ENCODE peak calls at places on chromosome 6, in ten cellular contexts. E is A549, C is K562, L is sigmoid colon, J is tibial nerve, Y is ovary, H is GM12878, S is stomach, W is suprapubic skin, T is HepG2. B is an unnamed sample.
A peak's percentile ranks its signal among the peaks of the same experiment; 100 is the strongest.

GRCh38 chr6:30898750-30899360 is 9.2 kb upstream of the GTF2H4 start:
- DNase-seq in E (no peak), C (no peak), L (no peak), J (no peak), Y (no peak), H (no peak), S (no peak), W (no peak), T (no peak), B (no peak)

GRCh38 chr6:31947864-31948263 is 2.0 kb downstream of the CFB start:
- DNase-seq in E (no peak), C (no peak), L (no peak), J (no peak), Y (no peak), H (no peak), S (no peak), W (no peak), T (no peak), B (no peak)

GRCh38 chr6:129789974-129790373 is 71.1 kb downstream of the TMEM244 start:
- DNase-seq in E (no peak), C (no peak), L (no peak), J (no peak), Y (no peak), H (no peak), S (no peak), W (no peak), T (no peak), B (no peak)

GRCh38 chr6:118313208-118313607 is 234.9 kb upstream of the PLN start:
- DNase-seq in E (no peak), C (no peak), L (no peak), J (no peak), Y (no peak), H (no peak), S (no peak), W (no peak), T (no peak), B (no peak)

GRCh38 chr6:129863664-129864063 is 2.5 kb upstream of the TMEM244 start:
- DNase-seq in E (no peak), C (no peak), L (no peak), J (no peak), Y (no peak), H (no peak), S (no peak), W (no peak), T (no peak), B (no peak)

GRCh38 chr6:16136536-16137450 is 7.9 kb downstream of the MYLIP start:
- DNase-seq in E (peak; percentile 5), C (no peak), L (no peak), J (no peak), Y (no peak), H (no peak), S (peak; percentile 40), W (no peak), T (no peak), B (no peak)

GRCh38 chr6:68256391-68256790 is 378.7 kb upstream of the ADGRB3 start:
- DNase-seq in E (no peak), C (no peak), L (no peak), J (no peak), Y (no peak), H (no peak), S (no peak), W (no peak), T (no peak), B (no peak)

GRCh38 chr6:12419626-12420272 is 129.6 kb downstream of the EDN1 start:
- DNase-seq in E (peak; percentile 48), C (no peak), L (no peak), J (no peak), Y (no peak), H (no peak), S (no peak), W (no peak), T (peak; percentile 24), B (no peak)

GRCh38 chr6:91653954-91654843 is 1067.3 kb upstream of the MAP3K7 start:
- DNase-seq in E (no peak), C (no peak), L (no peak), J (no peak), Y (no peak), H (no peak), S (no peak), W (no peak), T (no peak), B (no peak)

GRCh38 chr6:170089937-170090335 is 200.9 kb downstream of the DLL1 start:
- DNase-seq in E (no peak), C (no peak), L (peak; percentile 56), J (no peak), Y (peak; percentile 8), H (no peak), S (no peak), W (peak; percentile 44), T (no peak), B (peak; percentile 6)

GRCh38 chr6:7880718-7881107 is 29.9 kb downstream of the TXNDC5 start:
- DNase-seq in E (no peak), C (no peak), L (no peak), J (no peak), Y (no peak), H (no peak), S (no peak), W (no peak), T (no peak), B (no peak)
- TF ChIP-seq POLR2A in E (no peak), C (no peak), L (no peak), J (no peak), Y (no peak), H (no peak), S (no peak), W (no peak), T (no peak), B (no peak)

GRCh38 chr6:148846778-148847761 is 100.2 kb downstream of the UST start:
- DNase-seq in E (no peak), C (no peak), L (no peak), J (no peak), Y (no peak), H (no peak), S (no peak), W (no peak), T (no peak), B (no peak)

GRCh38 chr6:148840256-148840655 is 93.4 kb downstream of the UST start:
- DNase-seq in E (no peak), C (no peak), L (no peak), J (no peak), Y (no peak), H (no peak), S (no peak), W (no peak), T (no peak), B (no peak)

GRCh38 chr6:148839044-148839443 is 92.2 kb downstream of the UST start:
- DNase-seq in E (no peak), C (no peak), L (no peak), J (no peak), Y (no peak), H (no peak), S (no peak), W (no peak), T (no peak), B (no peak)

GRCh38 chr6:148837941-148838340 is 91.1 kb downstream of the UST start:
- DNase-seq in E (no peak), C (no peak), L (no peak), J (no peak), Y (no peak), H (no peak), S (no peak), W (no peak), T (no peak), B (no peak)

GRCh38 chr6:148842631-148843030 is 95.8 kb downstream of the UST start:
- DNase-seq in E (no peak), C (no peak), L (no peak), J (no peak), Y (no peak), H (no peak), S (no peak), W (no peak), T (no peak), B (no peak)
- TF ChIP-seq CTCF in E (no peak), C (no peak), L (no peak), J (no peak), Y (no peak), H (no peak), S (no peak), W (no peak), T (no peak), B (no peak)

GRCh38 chr6:3965071-3965718 is 113.7 kb downstream of the FAM217A start:
- DNase-seq in E (no peak), C (no peak), L (no peak), J (no peak), Y (no peak), H (no peak), S (no peak), W (no peak), T (no peak), B (no peak)

GRCh38 chr6:3963404-3963803 is 114.2 kb downstream of the FAM50B start:
- DNase-seq in E (no peak), C (no peak), L (no peak), J (no peak), Y (no peak), H (no peak), S (no peak), W (no peak), T (no peak), B (no peak)

GRCh38 chr6:3960754-3961361 is 111.7 kb downstream of the FAM50B start:
- DNase-seq in E (no peak), C (no peak), L (no peak), J (no peak), Y (no peak), H (no peak), S (no peak), W (no peak), T (no peak), B (no peak)

GRCh38 chr6:3961581-3962225 is 112.5 kb downstream of the FAM50B start:
- DNase-seq in E (no peak), C (no peak), L (no peak), J (no peak), Y (no peak), H (no peak), S (no peak), W (no peak), T (no peak), B (no peak)

GRCh38 chr6:3962897-3963296 is 113.7 kb downstream of the FAM50B start:
- DNase-seq in E (peak; percentile 49), C (no peak), L (no peak), J (no peak), Y (no peak), H (no peak), S (no peak), W (no peak), T (no peak), B (no peak)
- TF ChIP-seq EP300 in E (no peak), C (no peak), L (no peak), J (no peak), Y (no peak), H (no peak), S (no peak), W (no peak), T (no peak), B (no peak)

GRCh38 chr6:158399040-158399700 is 86.9 kb downstream of the TULP4 start:
- DNase-seq in E (no peak), C (no peak), L (no peak), J (no peak), Y (no peak), H (no peak), S (no peak), W (no peak), T (no peak), B (no peak)
- TF ChIP-seq POLR2A in E (no peak), C (no peak), L (no peak), J (no peak), Y (no peak), H (no peak), S (no peak), W (no peak), T (no peak), B (no peak)